ENCODE peak calls at places on chromosomes 6 and 20, in eight cellular contexts. Q, P, U, M, E, K, D and T are unnamed samples.

GRCh38 chr20:53606364-53606985 is 12.8 kb upstream of the ZNF217 start:
- DNase-seq in K (no peak), U (no peak), P (peak; percentile 38), E (no peak), D (no peak), M (no peak), Q (no peak), T (no peak)

GRCh38 chr20:50067018-50067417 is 45.9 kb downstream of the UBE2V1 start:
- DNase-seq in Q (no peak), P (no peak), D (no peak), M (no peak), K (no peak), U (no peak), E (no peak), T (no peak)

GRCh38 chr6:13929196-13929595 is 4.4 kb downstream of the RNF182 start:
- DNase-seq in M (no peak), Q (no peak), D (no peak), E (no peak), U (no peak), K (no peak), P (no peak), T (no peak)

GRCh38 chr6:31300797-31301196 is 28.9 kb upstream of the HLA-C start:
- DNase-seq in D (no peak), U (no peak), E (no peak), P (no peak), M (no peak), Q (no peak), K (no peak), T (no peak)

GRCh38 chr6:132937466-132937906 is 123.1 kb downstream of the RPS12 start:
- DNase-seq in U (no peak), E (no peak), K (peak; percentile 90), D (no peak), Q (peak; percentile 19), M (peak; percentile 39), P (peak; percentile 56), T (peak; percentile 69)

GRCh38 chr20:61662226-61662945 is 403.3 kb downstream of the TAF4 start:
- DNase-seq in Q (no peak), K (no peak), U (no peak), D (no peak), M (no peak), P (no peak), E (no peak), T (no peak)

GRCh38 chr6:137001977-137002302 is 42.8 kb downstream of the IL20RA start:
- DNase-seq in K (no peak), M (no peak), D (no peak), U (no peak), E (no peak), Q (no peak), P (no peak), T (no peak)

GRCh38 chr6:2900821-2901644 is 2.1 kb downstream of the SERPINB9 start:
- DNase-seq in M (no peak), D (no peak), K (no peak), U (no peak), E (no peak), Q (no peak), P (no peak), T (peak; percentile 60)

GRCh38 chr6:16741112-16742016 is 19.9 kb downstream of the ATXN1 start:
- DNase-seq in M (no peak), Q (no peak), U (no peak), K (no peak), P (peak; percentile 94), E (no peak), D (no peak), T (peak; percentile 61)

GRCh38 chr20:4780245-4780644 is 58.5 kb downstream of the PRND start:
- DNase-seq in P (no peak), U (no peak), D (no peak), K (no peak), Q (no peak), M (no peak), E (no peak), T (no peak)

GRCh38 chr6:130962951-130963350 is 100.1 kb downstream of the EPB41L2 start:
- DNase-seq in K (no peak), M (no peak), Q (no peak), P (no peak), U (no peak), D (no peak), E (no peak), T (no peak)

GRCh38 chr20:64063389-64064144 is 569 bp downstream of the TCEA2 start:
- DNase-seq in D (no peak), U (no peak), E (no peak), Q (no peak), P (no peak), M (peak; percentile 42), K (peak; percentile 24), T (no peak)

GRCh38 chr20:57620999-57621398 is 773 bp upstream of the ZBP1 start:
- DNase-seq in U (no peak), D (no peak), K (no peak), Q (no peak), P (no peak), E (no peak), M (no peak), T (no peak)

GRCh38 chr6:13614926-13615801 is at the start of gene NOL7:
- DNase-seq in P (peak; percentile 95), M (peak; percentile 96), U (peak; percentile 90), E (peak; percentile 99), K (peak; percentile 96), Q (peak; percentile 82), D (peak; percentile 98), T (peak; percentile 99)

GRCh38 chr20:12113468-12114371 is 196.0 kb downstream of the BTBD3 start:
- DNase-seq in P (no peak), K (no peak), D (no peak), M (no peak), Q (no peak), E (no peak), U (no peak), T (no peak)

GRCh38 chr6:147503587-147503986 is 4.9 kb upstream of the SAMD5 start:
- DNase-seq in P (no peak), E (no peak), D (no peak), M (no peak), K (no peak), Q (no peak), U (no peak), T (no peak)

GRCh38 chr6:84728602-84729001 is 35.8 kb downstream of the TBX18 start:
- DNase-seq in U (no peak), P (peak; percentile 41), E (no peak), M (no peak), K (no peak), D (no peak), Q (no peak), T (peak; percentile 46)

GRCh38 chr6:36349240-36349639 is 12.6 kb upstream of the BNIP5 start:
- DNase-seq in K (peak; percentile 95), Q (peak; percentile 17), E (no peak), D (no peak), U (no peak), P (no peak), M (peak; percentile 86), T (no peak)

GRCh38 chr20:45347297-45347935 is 808 bp downstream of the SDC4 start:
- DNase-seq in Q (no peak), D (no peak), U (no peak), K (no peak), P (no peak), M (no peak), E (no peak), T (peak; percentile 36)

GRCh38 chr6:119845161-119845560 is 495.6 kb upstream of the MAN1A1 start:
- DNase-seq in U (no peak), M (no peak), E (no peak), K (no peak), D (no peak), Q (no peak), P (no peak), T (no peak)

GRCh38 chr6:7542878-7543394 is 1.5 kb downstream of the DSP start:
- DNase-seq in M (no peak), P (peak; percentile 60), Q (no peak), K (peak; percentile 61), D (no peak), U (no peak), E (no peak), T (peak; percentile 4)

GRCh38 chr6:145669627-145670034 is 65.7 kb downstream of the EPM2A start:
- DNase-seq in P (peak; percentile 47), Q (no peak), M (no peak), D (no peak), E (no peak), K (no peak), U (no peak), T (peak; percentile 73)

GRCh38 chr6:7140631-7141366 is 33.0 kb downstream of the RREB1 start:
- DNase-seq in P (peak; percentile 71), Q (peak; percentile 32), E (peak; percentile 63), D (peak; percentile 78), U (peak; percentile 50), M (peak; percentile 84), K (peak; percentile 74), T (peak; percentile 77)

GRCh38 chr20:11338506-11339306 is 579.0 kb upstream of the BTBD3 start:
- DNase-seq in P (peak; percentile 5), M (no peak), Q (no peak), D (no peak), K (no peak), E (no peak), U (no peak), T (no peak)

GRCh38 chr20:22430154-22430745 is 154.1 kb downstream of the FOXA2 start:
- DNase-seq in M (no peak), P (no peak), K (no peak), D (no peak), Q (peak; percentile 85), E (no peak), U (no peak), T (no peak)

GRCh38 chr20:59814835-59815340 is 118.5 kb downstream of the SYCP2 start:
- DNase-seq in M (no peak), Q (no peak), D (no peak), P (no peak), K (no peak), E (no peak), U (no peak), T (no peak)

GRCh38 chr20:4885877-4886276 is 115.4 kb downstream of the SLC23A2 start:
- DNase-seq in K (no peak), D (no peak), Q (no peak), E (no peak), M (no peak), U (no peak), P (no peak), T (no peak)